ENCODE peak calls at places on chromosomes 3 and 15, in seven cellular contexts. X is RWPE1, N is pancreas, V is Panc1, M is heart right ventricle, I is endothelial cell of umbilical vein, Q is brain microvascular endothelial cell. S is an unnamed sample.

GRCh38 chr3:49872801-49873281 is 3.1 kb upstream of the CAMKV start:
- DNase-seq in I (no peak), V (no peak), X (no peak), N (no peak), M (no peak), Q (no peak), S (no peak)

GRCh38 chr15:35007397-35007796 is 19.3 kb upstream of the ZNF770 start:
- DNase-seq in N (no peak), M (no peak), I (no peak), V (no peak), X (no peak), Q (no peak), S (no peak)

GRCh38 chr3:141553055-141553454 is 66.2 kb downstream of the RASA2 start:
- DNase-seq in Q (no peak), V (no peak), M (no peak), N (no peak), I (peak), X (no peak), S (no peak)

GRCh38 chr3:194691481-194692281 is 6.0 kb downstream of the FAM43A start:
- DNase-seq in I (peak), V (no peak), M (no peak), Q (peak), N (no peak), X (no peak), S (no peak)

GRCh38 chr3:8848696-8849131 is 79.3 kb upstream of the OXTR start:
- DNase-seq in Q (peak), M (no peak), X (no peak), N (no peak), I (peak), V (no peak), S (no peak)

GRCh38 chr3:120850326-120851295 is 57.4 kb upstream of the STXBP5L start:
- DNase-seq in V (no peak), Q (no peak), I (no peak), N (no peak), M (no peak), X (no peak), S (no peak)

GRCh38 chr3:13479332-13479581 is 849 bp upstream of the HDAC11 start:
- DNase-seq in V (no peak), Q (no peak), I (no peak), M (peak), X (peak), N (peak), S (no peak)

GRCh38 chr3:148344522-148344921 is 353.2 kb upstream of the AGTR1 start:
- DNase-seq in N (no peak), X (no peak), I (no peak), Q (no peak), M (no peak), V (no peak), S (no peak)

GRCh38 chr15:65942436-65942835 is 73.1 kb downstream of the RAB11A start:
- DNase-seq in X (no peak), V (no peak), N (no peak), M (no peak), I (no peak), Q (no peak), S (no peak)

GRCh38 chr15:89462198-89462912 is 34.0 kb downstream of the RHCG start:
- DNase-seq in V (no peak), Q (no peak), N (peak), M (no peak), X (no peak), I (no peak), S (no peak)

GRCh38 chr3:125087768-125088391 is 32.1 kb upstream of the HEG1 start:
- DNase-seq in M (no peak), Q (peak), N (no peak), V (no peak), X (no peak), I (no peak), S (no peak)

GRCh38 chr3:124748560-124749198 is 18.4 kb downstream of the UMPS start:
- DNase-seq in X (no peak), M (no peak), I (no peak), Q (no peak), V (no peak), N (no peak), S (no peak)

GRCh38 chr15:44489464-44489863 is 47.5 kb upstream of the EIF3J start:
- DNase-seq in X (peak), Q (peak), I (peak), V (peak), N (no peak), M (no peak), S (no peak)

GRCh38 chr3:160987982-160988964 is 116.9 kb downstream of the B3GALNT1 start:
- DNase-seq in N (no peak), I (no peak), M (no peak), V (no peak), Q (no peak), X (no peak), S (no peak)

GRCh38 chr3:49198161-49198560 is 26.8 kb downstream of the KLHDC8B start:
- DNase-seq in I (no peak), X (no peak), Q (no peak), M (no peak), N (no peak), V (no peak), S (no peak)

GRCh38 chr3:148309390-148310035 is 388.2 kb upstream of the AGTR1 start:
- DNase-seq in Q (peak), N (no peak), M (no peak), I (peak), V (peak), X (peak), S (no peak)

GRCh38 chr15:23857028-23857641 is 170.0 kb upstream of the NDN start:
- DNase-seq in V (no peak), N (peak), I (peak), Q (peak), X (peak), M (peak), S (no peak)

GRCh38 chr15:63553388-63553791 is 43.8 kb upstream of the FBXL22 start:
- DNase-seq in M (peak), I (peak), V (peak), N (no peak), X (peak), Q (peak), S (peak)

GRCh38 chr3:127456471-127457093 is 134.0 kb downstream of the TPRA1 start:
- DNase-seq in M (no peak), V (no peak), X (peak), Q (peak), N (no peak), I (peak), S (peak)

DNA sequence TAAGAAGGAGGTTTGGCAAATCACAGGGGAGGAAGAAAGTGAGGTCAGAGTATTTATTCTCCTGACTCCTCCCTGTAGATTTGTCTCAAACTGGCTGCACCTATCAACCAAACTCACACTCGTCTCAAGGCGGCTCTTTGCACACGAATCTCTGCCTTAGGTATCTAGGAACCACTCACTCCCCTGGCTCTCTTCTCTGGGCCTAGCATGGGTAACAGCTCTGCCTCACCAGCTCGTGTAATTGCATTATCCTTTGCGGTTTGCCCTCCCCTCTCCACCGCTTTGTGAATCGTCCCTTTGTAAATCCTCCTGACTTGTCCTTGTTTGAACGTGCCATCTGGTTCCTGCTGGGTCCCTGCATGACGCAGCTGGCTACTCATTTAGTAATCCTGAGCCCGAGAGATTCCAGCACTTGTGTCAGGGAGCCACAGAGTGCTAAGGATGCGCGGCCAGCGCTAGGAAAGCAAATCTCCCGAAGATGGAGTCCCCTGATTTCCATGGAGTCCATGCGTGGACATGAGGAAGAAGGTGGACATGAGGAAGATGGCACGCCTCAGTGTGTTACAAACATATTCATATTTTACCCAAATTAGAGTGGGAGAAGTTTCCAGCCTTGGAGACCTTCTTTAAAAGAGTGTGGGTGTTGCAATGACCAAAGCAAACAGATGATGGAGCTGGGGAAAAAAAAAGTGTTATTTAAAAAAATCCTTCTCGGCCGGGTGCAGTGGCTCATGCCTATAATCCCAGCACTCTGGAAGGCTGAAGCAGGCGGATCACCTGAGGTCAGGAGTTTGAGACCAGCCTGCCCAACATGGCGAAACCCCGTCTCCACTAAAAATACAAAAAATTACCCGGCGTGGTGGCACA is 26.7 kb downstream of the NRROS start:
- DNase-seq in N (no peak), I (no peak), M (no peak), X (peak), V (peak), Q (peak), S (peak)
- H3K27ac ChIP-seq in N (no peak), I (no peak), M (no peak), X (peak), V (peak), Q (no peak), S (peak)

GRCh38 chr15:56325186-56325585 is 40.0 kb upstream of the TEX9 start:
- DNase-seq in M (no peak), V (no peak), N (no peak), X (peak), Q (no peak), I (no peak), S (no peak)

GRCh38 chr15:56322444-56322843 is 42.8 kb upstream of the TEX9 start:
- DNase-seq in Q (no peak), V (no peak), I (no peak), M (no peak), X (no peak), N (no peak), S (no peak)

GRCh38 chr15:56323435-56323834 is 41.8 kb upstream of the TEX9 start:
- DNase-seq in Q (no peak), V (no peak), N (no peak), M (no peak), X (no peak), I (no peak), S (no peak)

GRCh38 chr15:56327721-56328502 is 37.3 kb upstream of the TEX9 start:
- DNase-seq in M (no peak), N (no peak), Q (no peak), X (peak), V (no peak), I (no peak), S (peak)
- H3K27ac ChIP-seq in M (no peak), N (no peak), Q (no peak), X (no peak), V (no peak), I (no peak), S (peak)

GRCh38 chr3:90102146-90102545 is 994.7 kb downstream of the EPHA3 start:
- DNase-seq in M (no peak), X (no peak), I (no peak), Q (no peak), N (no peak), V (no peak), S (no peak)
- H3K27ac ChIP-seq in M (no peak), X (no peak), I (no peak), Q (no peak), N (no peak), V (no peak), S (no peak)

DNA sequence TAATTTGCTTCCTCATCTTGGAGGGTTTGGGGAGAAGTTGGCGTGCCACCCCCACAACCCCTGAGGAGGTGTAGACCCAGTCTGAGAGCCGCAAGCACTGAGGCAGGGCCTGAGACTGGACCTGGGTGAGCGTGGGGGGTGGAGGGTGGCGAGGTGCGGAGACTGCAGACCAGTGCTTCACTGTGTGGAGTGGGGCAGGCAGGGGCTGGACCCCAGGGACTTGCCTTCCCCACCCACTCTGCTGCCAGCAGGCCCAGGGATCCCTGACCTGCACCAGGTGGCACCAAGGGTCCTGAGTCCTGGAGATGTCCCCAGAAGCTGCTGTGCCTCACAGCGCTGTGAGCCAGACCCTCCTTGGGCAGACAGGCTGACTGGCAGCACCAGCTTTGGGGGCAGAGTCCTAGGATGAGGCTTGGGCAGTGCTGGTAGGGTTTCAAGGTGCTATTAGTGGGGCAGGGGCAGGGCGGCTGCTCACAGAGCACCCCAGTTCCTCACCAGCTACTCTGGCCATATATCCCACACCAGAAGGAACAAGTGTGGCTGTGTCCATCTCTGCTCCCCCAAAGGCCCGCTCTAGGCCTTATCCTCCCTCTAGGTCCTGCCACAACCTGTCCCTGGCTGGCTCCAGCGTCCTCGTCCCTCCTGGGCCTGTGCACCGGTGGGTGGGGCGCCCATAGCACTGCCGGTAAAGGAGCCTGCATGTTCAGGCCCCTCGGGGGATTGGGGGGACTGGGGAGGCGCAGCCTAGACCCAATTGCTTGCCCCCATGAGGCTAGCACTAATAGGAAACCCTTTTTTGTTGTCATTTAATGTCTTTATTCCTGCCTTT is 11.8 kb downstream of the ZBTB47 start:
- DNase-seq in Q (no peak), X (no peak), M (no peak), V (no peak), N (no peak), I (no peak), S (no peak)
- H3K27ac ChIP-seq in Q (no peak), X (peak), M (peak), V (no peak), N (no peak), I (no peak), S (no peak)

DNA sequence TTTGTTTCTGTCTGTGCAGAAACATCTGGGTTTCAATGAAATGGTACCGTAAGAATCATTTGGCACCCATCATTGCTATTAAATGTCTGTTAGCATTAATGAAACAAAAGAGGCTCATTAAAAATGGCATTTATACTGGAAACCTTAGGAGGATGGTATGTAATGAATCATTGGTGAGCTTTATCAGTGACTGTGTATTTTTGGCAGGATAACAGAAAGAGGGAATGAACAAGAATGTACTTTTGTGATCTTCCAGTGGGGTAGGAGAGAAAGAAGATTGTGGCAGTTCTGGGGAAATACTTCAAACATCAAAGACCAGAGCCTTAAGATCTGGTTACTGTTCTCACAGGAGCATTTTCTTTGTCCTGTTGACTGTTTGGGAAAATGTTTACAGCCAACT is 4.7 kb upstream of the DCBLD2 start:
- DNase-seq in Q (peak), I (no peak), X (peak), N (no peak), V (no peak), M (no peak), S (no peak)
- H3K27ac ChIP-seq in Q (peak), I (no peak), X (peak), N (no peak), V (no peak), M (no peak), S (peak)

DNA sequence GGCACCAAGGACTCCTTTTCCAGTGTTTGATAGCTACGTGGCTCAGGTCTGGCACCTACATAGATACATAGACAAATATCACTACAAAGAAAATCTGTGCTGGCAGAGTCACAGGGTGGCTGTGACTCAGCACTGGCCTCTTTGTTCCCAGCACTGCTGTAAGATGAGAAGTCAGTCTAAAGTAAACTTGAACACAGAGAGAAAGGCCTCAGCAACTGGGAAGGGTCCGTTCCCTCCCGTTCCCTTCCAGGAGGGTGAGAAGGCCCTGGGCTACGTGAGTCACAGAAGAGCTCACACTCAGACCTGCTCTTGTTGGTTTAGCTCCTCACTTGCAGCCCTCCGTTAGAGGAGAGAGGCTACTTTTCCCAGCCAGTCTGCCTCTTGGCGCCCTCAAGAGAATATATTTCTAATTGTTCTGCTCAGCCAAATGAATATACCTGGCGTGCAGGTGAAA is 23.1 kb downstream of the ANXA2 start:
- DNase-seq in N (no peak), V (peak), Q (peak), I (peak), X (peak), M (no peak), S (peak)
- H3K27ac ChIP-seq in N (peak), V (peak), Q (peak), I (peak), X (peak), M (peak), S (peak)

GRCh38 chr3:182965861-182966366 is 14.4 kb downstream of the DCUN1D1 start:
- DNase-seq in Q (no peak), M (no peak), X (no peak), N (no peak), I (no peak), V (no peak), S (no peak)
- H3K27ac ChIP-seq in Q (no peak), M (no peak), X (no peak), N (no peak), I (no peak), V (no peak), S (no peak)